ENCODE peak calls at places on chromosomes 12 and 14, in ten cellular contexts. A, T, L, P, G, K, S, U, E and F are unnamed samples.

GRCh38 chr14:64757601-64758000 is 53.4 kb downstream of the PLEKHG3 start:
- DNase-seq in A (no peak), L (no peak), G (no peak), P (no peak), U (no peak), E (no peak), S (no peak), K (no peak), T (peak), F (no peak)

GRCh38 chr12:51821423-51822260 is 26.9 kb downstream of the FIGNL2 start:
- DNase-seq in G (no peak), E (no peak), P (no peak), L (no peak), S (peak), T (no peak), U (no peak), A (peak), K (no peak), F (peak)

GRCh38 chr12:11136075-11136474 is 1.6 kb upstream of the TAS2R30 start:
- DNase-seq in S (no peak), G (no peak), P (no peak), A (no peak), U (no peak), T (no peak), E (no peak), L (no peak), K (no peak), F (no peak)

GRCh38 chr12:6207254-6207942 is 7.2 kb downstream of the CD9 start:
- DNase-seq in E (no peak), P (no peak), K (no peak), T (no peak), L (no peak), U (peak), G (no peak), A (no peak), S (no peak), F (no peak)

GRCh38 chr12:61574339-61574738 is 685.9 kb upstream of the USP15 start:
- DNase-seq in L (no peak), K (no peak), G (no peak), T (no peak), E (no peak), A (no peak), U (no peak), S (no peak), P (no peak), F (no peak)

GRCh38 chr12:104353012-104353981 is 49.8 kb downstream of the EID3 start:
- DNase-seq in P (no peak), G (no peak), A (no peak), E (no peak), L (no peak), K (no peak), S (peak), U (no peak), T (no peak), F (no peak)

GRCh38 chr14:101478796-101479410 is 82.4 kb upstream of the DIO3 start:
- DNase-seq in E (peak), L (no peak), U (no peak), G (no peak), S (no peak), K (no peak), T (peak), A (no peak), P (no peak), F (no peak)

GRCh38 chr14:90883782-90884181 is 67.6 kb upstream of the TTC7B start:
- DNase-seq in U (no peak), T (no peak), S (no peak), E (no peak), L (no peak), P (no peak), G (no peak), A (no peak), K (no peak), F (no peak)

GRCh38 chr12:79935624-79936040 is 735 bp upstream of the PPP1R12A start:
- DNase-seq in G (no peak), A (no peak), E (no peak), K (no peak), P (peak), L (no peak), S (no peak), T (no peak), U (no peak), F (no peak)

GRCh38 chr14:69363055-69363454 is 35.0 kb downstream of the ERH start:
- DNase-seq in P (no peak), E (no peak), U (peak), T (no peak), K (no peak), L (no peak), G (peak), A (peak), S (peak), F (peak)

GRCh38 chr12:124493809-124494750 is 73.3 kb downstream of the NCOR2 start:
- DNase-seq in E (no peak), T (no peak), S (peak), P (peak), A (no peak), L (no peak), G (no peak), U (peak), K (peak), F (no peak)

GRCh38 chr12:14264316-14264715 is 101.2 kb upstream of the ATF7IP start:
- DNase-seq in T (no peak), U (no peak), P (peak), E (no peak), A (no peak), S (no peak), L (no peak), K (no peak), G (no peak), F (no peak)